ENCODE peak calls at places on chromosomes 6 and 20, in ten cellular contexts. O is T-cell; B is T-helper 1 cell; S is stimulated activated CD8-positive, alpha-beta memory T cell treated with anti-CD3 and anti-CD28 coated beads, Interleukin-2, amount 100 ng/mL, for 48 hours; J is right atrium auricular region; Q is fibroblast of pulmonary artery; H is stromal cell of bone marrow; X is astrocyte of the spinal cord; W is SIG-M5; M is nephron progenitor cell. G is an unnamed sample.

GRCh38 chr20:54606384-54606783 is 131.0 kb downstream of the DOK5 start:
- DNase-seq in O (no peak), Q (no peak), M (no peak), X (no peak), W (peak; percentile 16), B (no peak), S (no peak), H (no peak), J (no peak), G (no peak)

GRCh38 chr6:143232849-143233248 is 172.2 kb downstream of the AIG1 start:
- DNase-seq in B (no peak), Q (peak; percentile 28), H (no peak), O (no peak), J (no peak), S (no peak), X (no peak), M (peak; percentile 23), W (no peak), G (no peak)

GRCh38 chr20:43725666-43726065 is 1.1 kb downstream of the GTSF1L start:
- DNase-seq in S (no peak), O (no peak), X (no peak), M (no peak), J (no peak), B (no peak), H (no peak), W (no peak), Q (no peak), G (no peak)

GRCh38 chr6:2783188-2783957 is 18.2 kb downstream of the WRNIP1 start:
- DNase-seq in H (no peak), B (no peak), Q (no peak), X (peak; percentile 11), O (no peak), S (no peak), W (no peak), M (no peak), J (no peak), G (no peak)

GRCh38 chr20:2331092-2331491 is 35.3 kb downstream of the TGM3 start:
- DNase-seq in X (no peak), Q (no peak), O (no peak), W (no peak), H (no peak), M (no peak), B (no peak), S (no peak), J (no peak), G (no peak)

GRCh38 chr20:38132156-38132909 is 32.7 kb downstream of the TGM2 start:
- DNase-seq in S (no peak), M (no peak), X (no peak), H (no peak), J (no peak), W (no peak), O (no peak), Q (no peak), B (no peak), G (no peak)

GRCh38 chr20:57614490-57615471 is 5.4 kb downstream of the ZBP1 start:
- DNase-seq in B (no peak), S (no peak), O (no peak), Q (no peak), X (no peak), W (no peak), M (no peak), J (peak; percentile 48), H (no peak), G (no peak)

GRCh38 chr6:6689413-6690143 is 101.1 kb downstream of the LY86 start:
- DNase-seq in S (no peak), Q (peak; percentile 58), M (no peak), W (no peak), H (peak; percentile 54), X (no peak), O (no peak), J (no peak), B (no peak), G (no peak)

GRCh38 chr6:72783667-72784066 is 161.8 kb downstream of the KCNQ5 start:
- DNase-seq in W (no peak), B (no peak), O (no peak), M (no peak), S (no peak), J (no peak), Q (peak; percentile 82), H (peak; percentile 53), X (peak; percentile 71), G (no peak)

G was measured in memory B cell.